ENCODE peak calls at places on chromosomes 6 and 20, in seven cellular contexts. One of them, this sample, is unnamed.

GRCh38 chr20:36238760-36239159 is 2.5 kb downstream of the AAR2 start:
- DNase-seq in epithelial cell of prostate: no peak
- DNase-seq in nucleus accumbens: no peak
- DNase-seq in activated CD8-positive, alpha-beta memory T cell treated with anti-CD3 and anti-CD28 coated beads, Interleukin-2, amount 10 ng/mL, durations not matched to agents 7 days and 5 days: no peak
- DNase-seq in uterus: no peak
- DNase-seq in fibroblast of lung: no peak
- DNase-seq in CD8-positive, alpha-beta T cell: no peak
- DNase-seq in this sample: no peak

GRCh38 chr20:43284481-43284880 is 94.8 kb upstream of the PTPRT start:
- DNase-seq in uterus: no peak
- DNase-seq in CD8-positive, alpha-beta T cell: no peak
- DNase-seq in fibroblast of lung: no peak
- DNase-seq in epithelial cell of prostate: no peak
- DNase-seq in activated CD8-positive, alpha-beta memory T cell treated with anti-CD3 and anti-CD28 coated beads, Interleukin-2, amount 10 ng/mL, durations not matched to agents 7 days and 5 days: no peak
- DNase-seq in nucleus accumbens: no peak
- DNase-seq in this sample: no peak

GRCh38 chr6:154882107-154882506 is 113.0 kb upstream of the TIAM2 start:
- DNase-seq in epithelial cell of prostate: peak
- DNase-seq in activated CD8-positive, alpha-beta memory T cell treated with anti-CD3 and anti-CD28 coated beads, Interleukin-2, amount 10 ng/mL, durations not matched to agents 7 days and 5 days: no peak
- DNase-seq in uterus: no peak
- DNase-seq in nucleus accumbens: no peak
- DNase-seq in CD8-positive, alpha-beta T cell: no peak
- DNase-seq in fibroblast of lung: no peak
- DNase-seq in this sample: peak

GRCh38 chr6:63572733-63573139 is 456 bp downstream of the LOC128125822 start:
- DNase-seq in epithelial cell of prostate: no peak
- DNase-seq in nucleus accumbens: no peak
- DNase-seq in activated CD8-positive, alpha-beta memory T cell treated with anti-CD3 and anti-CD28 coated beads, Interleukin-2, amount 10 ng/mL, durations not matched to agents 7 days and 5 days: no peak
- DNase-seq in CD8-positive, alpha-beta T cell: no peak
- DNase-seq in fibroblast of lung: no peak
- DNase-seq in uterus: no peak
- DNase-seq in this sample: no peak

GRCh38 chr6:46655803-46656202 is 3.0 kb downstream of the SLC25A27 start:
- DNase-seq in activated CD8-positive, alpha-beta memory T cell treated with anti-CD3 and anti-CD28 coated beads, Interleukin-2, amount 10 ng/mL, durations not matched to agents 7 days and 5 days: no peak
- DNase-seq in nucleus accumbens: no peak
- DNase-seq in CD8-positive, alpha-beta T cell: no peak
- DNase-seq in fibroblast of lung: no peak
- DNase-seq in epithelial cell of prostate: no peak
- DNase-seq in uterus: no peak
- DNase-seq in this sample: no peak

GRCh38 chr6:95819939-95820338 is 195.8 kb upstream of the FUT9 start:
- DNase-seq in CD8-positive, alpha-beta T cell: no peak
- DNase-seq in nucleus accumbens: no peak
- DNase-seq in fibroblast of lung: no peak
- DNase-seq in activated CD8-positive, alpha-beta memory T cell treated with anti-CD3 and anti-CD28 coated beads, Interleukin-2, amount 10 ng/mL, durations not matched to agents 7 days and 5 days: no peak
- DNase-seq in uterus: no peak
- DNase-seq in epithelial cell of prostate: no peak
- DNase-seq in this sample: no peak

GRCh38 chr6:44009425-44010321 is 117.6 kb downstream of the MRPL14 start:
- DNase-seq in CD8-positive, alpha-beta T cell: no peak
- DNase-seq in uterus: peak
- DNase-seq in activated CD8-positive, alpha-beta memory T cell treated with anti-CD3 and anti-CD28 coated beads, Interleukin-2, amount 10 ng/mL, durations not matched to agents 7 days and 5 days: no peak
- DNase-seq in nucleus accumbens: no peak
- DNase-seq in epithelial cell of prostate: no peak
- DNase-seq in fibroblast of lung: no peak
- DNase-seq in this sample: peak

GRCh38 chr6:41531016-41531415 is 15.2 kb upstream of the FOXP4 start:
- DNase-seq in fibroblast of lung: no peak
- DNase-seq in CD8-positive, alpha-beta T cell: no peak
- DNase-seq in epithelial cell of prostate: no peak
- DNase-seq in nucleus accumbens: no peak
- DNase-seq in uterus: no peak
- DNase-seq in activated CD8-positive, alpha-beta memory T cell treated with anti-CD3 and anti-CD28 coated beads, Interleukin-2, amount 10 ng/mL, durations not matched to agents 7 days and 5 days: no peak
- DNase-seq in this sample: no peak

GRCh38 chr6:86192123-86192522 is 549.4 kb upstream of the SYNCRIP start:
- DNase-seq in nucleus accumbens: no peak
- DNase-seq in CD8-positive, alpha-beta T cell: no peak
- DNase-seq in epithelial cell of prostate: peak
- DNase-seq in fibroblast of lung: peak
- DNase-seq in activated CD8-positive, alpha-beta memory T cell treated with anti-CD3 and anti-CD28 coated beads, Interleukin-2, amount 10 ng/mL, durations not matched to agents 7 days and 5 days: no peak
- DNase-seq in uterus: no peak
- DNase-seq in this sample: no peak

GRCh38 chr20:38454556-38455473 is 17.8 kb upstream of the RALGAPB start:
- DNase-seq in epithelial cell of prostate: no peak
- DNase-seq in nucleus accumbens: no peak
- DNase-seq in CD8-positive, alpha-beta T cell: no peak
- DNase-seq in fibroblast of lung: no peak
- DNase-seq in activated CD8-positive, alpha-beta memory T cell treated with anti-CD3 and anti-CD28 coated beads, Interleukin-2, amount 10 ng/mL, durations not matched to agents 7 days and 5 days: no peak
- DNase-seq in uterus: no peak
- DNase-seq in this sample: no peak

GRCh38 chr20:15487682-15488081 is 1085.6 kb downstream of the KIF16B start:
- DNase-seq in uterus: no peak
- DNase-seq in nucleus accumbens: no peak
- DNase-seq in epithelial cell of prostate: no peak
- DNase-seq in fibroblast of lung: no peak
- DNase-seq in CD8-positive, alpha-beta T cell: no peak
- DNase-seq in activated CD8-positive, alpha-beta memory T cell treated with anti-CD3 and anti-CD28 coated beads, Interleukin-2, amount 10 ng/mL, durations not matched to agents 7 days and 5 days: no peak
- DNase-seq in this sample: no peak

GRCh38 chr6:165204807-165205545 is 104.4 kb downstream of the C6orf118 start:
- DNase-seq in epithelial cell of prostate: no peak
- DNase-seq in CD8-positive, alpha-beta T cell: no peak
- DNase-seq in activated CD8-positive, alpha-beta memory T cell treated with anti-CD3 and anti-CD28 coated beads, Interleukin-2, amount 10 ng/mL, durations not matched to agents 7 days and 5 days: no peak
- DNase-seq in nucleus accumbens: no peak
- DNase-seq in uterus: no peak
- DNase-seq in fibroblast of lung: no peak
- DNase-seq in this sample: no peak

GRCh38 chr6:52317841-52318581 is 33.5 kb upstream of the MCM3 start:
- DNase-seq in uterus: no peak
- DNase-seq in nucleus accumbens: no peak
- DNase-seq in activated CD8-positive, alpha-beta memory T cell treated with anti-CD3 and anti-CD28 coated beads, Interleukin-2, amount 10 ng/mL, durations not matched to agents 7 days and 5 days: no peak
- DNase-seq in fibroblast of lung: peak
- DNase-seq in CD8-positive, alpha-beta T cell: no peak
- DNase-seq in epithelial cell of prostate: no peak
- DNase-seq in this sample: peak

GRCh38 chr20:62710886-62711702 is 2.5 kb downstream of the NTSR1 start:
- DNase-seq in nucleus accumbens: no peak
- DNase-seq in uterus: no peak
- DNase-seq in CD8-positive, alpha-beta T cell: peak
- DNase-seq in fibroblast of lung: no peak
- DNase-seq in activated CD8-positive, alpha-beta memory T cell treated with anti-CD3 and anti-CD28 coated beads, Interleukin-2, amount 10 ng/mL, durations not matched to agents 7 days and 5 days: no peak
- DNase-seq in epithelial cell of prostate: no peak
- DNase-seq in this sample: no peak

GRCh38 chr6:90425161-90425641 is 128.6 kb upstream of the BACH2 start:
- DNase-seq in nucleus accumbens: no peak
- DNase-seq in epithelial cell of prostate: no peak
- DNase-seq in fibroblast of lung: no peak
- DNase-seq in CD8-positive, alpha-beta T cell: no peak
- DNase-seq in uterus: no peak
- DNase-seq in activated CD8-positive, alpha-beta memory T cell treated with anti-CD3 and anti-CD28 coated beads, Interleukin-2, amount 10 ng/mL, durations not matched to agents 7 days and 5 days: peak
- DNase-seq in this sample: no peak

GRCh38 chr20:20768202-20768815 is 55.9 kb upstream of the RALGAPA2 start:
- DNase-seq in CD8-positive, alpha-beta T cell: no peak
- DNase-seq in fibroblast of lung: no peak
- DNase-seq in nucleus accumbens: no peak
- DNase-seq in epithelial cell of prostate: no peak
- DNase-seq in activated CD8-positive, alpha-beta memory T cell treated with anti-CD3 and anti-CD28 coated beads, Interleukin-2, amount 10 ng/mL, durations not matched to agents 7 days and 5 days: no peak
- DNase-seq in uterus: no peak
- DNase-seq in this sample: no peak

GRCh38 chr20:38776363-38776762 is 28.1 kb downstream of the ACTR5 start:
- DNase-seq in uterus: no peak
- DNase-seq in epithelial cell of prostate: no peak
- DNase-seq in nucleus accumbens: no peak
- DNase-seq in fibroblast of lung: no peak
- DNase-seq in CD8-positive, alpha-beta T cell: no peak
- DNase-seq in activated CD8-positive, alpha-beta memory T cell treated with anti-CD3 and anti-CD28 coated beads, Interleukin-2, amount 10 ng/mL, durations not matched to agents 7 days and 5 days: no peak
- DNase-seq in this sample: no peak

GRCh38 chr6:125957845-125958244 is 1.3 kb downstream of the HINT3 start:
- DNase-seq in fibroblast of lung: peak
- DNase-seq in CD8-positive, alpha-beta T cell: no peak
- DNase-seq in activated CD8-positive, alpha-beta memory T cell treated with anti-CD3 and anti-CD28 coated beads, Interleukin-2, amount 10 ng/mL, durations not matched to agents 7 days and 5 days: no peak
- DNase-seq in uterus: no peak
- DNase-seq in nucleus accumbens: peak
- DNase-seq in epithelial cell of prostate: no peak
- DNase-seq in this sample: peak

GRCh38 chr6:34657037-34657306 is 39.6 kb downstream of the ILRUN start:
- DNase-seq in CD8-positive, alpha-beta T cell: no peak
- DNase-seq in nucleus accumbens: no peak
- DNase-seq in uterus: no peak
- DNase-seq in epithelial cell of prostate: no peak
- DNase-seq in activated CD8-positive, alpha-beta memory T cell treated with anti-CD3 and anti-CD28 coated beads, Interleukin-2, amount 10 ng/mL, durations not matched to agents 7 days and 5 days: no peak
- DNase-seq in fibroblast of lung: no peak
- DNase-seq in this sample: no peak

GRCh38 chr6:169145991-169146501 is 107.6 kb downstream of the THBS2 start:
- DNase-seq in CD8-positive, alpha-beta T cell: no peak
- DNase-seq in nucleus accumbens: no peak
- DNase-seq in uterus: no peak
- DNase-seq in activated CD8-positive, alpha-beta memory T cell treated with anti-CD3 and anti-CD28 coated beads, Interleukin-2, amount 10 ng/mL, durations not matched to agents 7 days and 5 days: peak
- DNase-seq in epithelial cell of prostate: no peak
- DNase-seq in fibroblast of lung: peak
- DNase-seq in this sample: no peak

GRCh38 chr6:87430499-87430898 is 22.7 kb downstream of the CFAP206 start:
- DNase-seq in uterus: no peak
- DNase-seq in activated CD8-positive, alpha-beta memory T cell treated with anti-CD3 and anti-CD28 coated beads, Interleukin-2, amount 10 ng/mL, durations not matched to agents 7 days and 5 days: no peak
- DNase-seq in fibroblast of lung: no peak
- DNase-seq in nucleus accumbens: no peak
- DNase-seq in epithelial cell of prostate: no peak
- DNase-seq in CD8-positive, alpha-beta T cell: no peak
- DNase-seq in this sample: no peak

GRCh38 chr6:167146977-167147376 is 10.8 kb downstream of the GPR31 start:
- DNase-seq in nucleus accumbens: no peak
- DNase-seq in CD8-positive, alpha-beta T cell: no peak
- DNase-seq in activated CD8-positive, alpha-beta memory T cell treated with anti-CD3 and anti-CD28 coated beads, Interleukin-2, amount 10 ng/mL, durations not matched to agents 7 days and 5 days: no peak
- DNase-seq in fibroblast of lung: no peak
- DNase-seq in epithelial cell of prostate: no peak
- DNase-seq in uterus: no peak
- DNase-seq in this sample: peak

GRCh38 chr6:90285611-90286381 is 10.8 kb downstream of the BACH2 start:
- DNase-seq in CD8-positive, alpha-beta T cell: no peak
- DNase-seq in activated CD8-positive, alpha-beta memory T cell treated with anti-CD3 and anti-CD28 coated beads, Interleukin-2, amount 10 ng/mL, durations not matched to agents 7 days and 5 days: peak
- DNase-seq in fibroblast of lung: peak
- DNase-seq in nucleus accumbens: peak
- DNase-seq in epithelial cell of prostate: peak
- DNase-seq in uterus: peak
- DNase-seq in this sample: peak

GRCh38 chr6:48080227-48081009 is 30.6 kb downstream of the PTCHD4 start:
- DNase-seq in uterus: no peak
- DNase-seq in epithelial cell of prostate: peak
- DNase-seq in CD8-positive, alpha-beta T cell: no peak
- DNase-seq in activated CD8-positive, alpha-beta memory T cell treated with anti-CD3 and anti-CD28 coated beads, Interleukin-2, amount 10 ng/mL, durations not matched to agents 7 days and 5 days: no peak
- DNase-seq in fibroblast of lung: peak
- DNase-seq in nucleus accumbens: no peak
- DNase-seq in this sample: no peak

GRCh38 chr6:25179051-25179778 is 100.0 kb upstream of the CARMIL1 start:
- DNase-seq in nucleus accumbens: no peak
- DNase-seq in activated CD8-positive, alpha-beta memory T cell treated with anti-CD3 and anti-CD28 coated beads, Interleukin-2, amount 10 ng/mL, durations not matched to agents 7 days and 5 days: no peak
- DNase-seq in CD8-positive, alpha-beta T cell: no peak
- DNase-seq in epithelial cell of prostate: no peak
- DNase-seq in fibroblast of lung: peak
- DNase-seq in uterus: no peak
- DNase-seq in this sample: no peak

GRCh38 chr6:41673704-41674000 is 35.4 kb downstream of the MDFI start:
- DNase-seq in nucleus accumbens: no peak
- DNase-seq in activated CD8-positive, alpha-beta memory T cell treated with anti-CD3 and anti-CD28 coated beads, Interleukin-2, amount 10 ng/mL, durations not matched to agents 7 days and 5 days: no peak
- DNase-seq in fibroblast of lung: no peak
- DNase-seq in CD8-positive, alpha-beta T cell: no peak
- DNase-seq in epithelial cell of prostate: no peak
- DNase-seq in uterus: no peak
- DNase-seq in this sample: no peak

GRCh38 chr6:122130026-122130348 is 269.5 kb upstream of the HSF2 start:
- DNase-seq in nucleus accumbens: no peak
- DNase-seq in activated CD8-positive, alpha-beta memory T cell treated with anti-CD3 and anti-CD28 coated beads, Interleukin-2, amount 10 ng/mL, durations not matched to agents 7 days and 5 days: no peak
- DNase-seq in epithelial cell of prostate: no peak
- DNase-seq in CD8-positive, alpha-beta T cell: no peak
- DNase-seq in fibroblast of lung: no peak
- DNase-seq in uterus: no peak
- DNase-seq in this sample: no peak

GRCh38 chr6:135180458-135181332 is at the start of gene MYB:
- DNase-seq in CD8-positive, alpha-beta T cell: peak
- DNase-seq in activated CD8-positive, alpha-beta memory T cell treated with anti-CD3 and anti-CD28 coated beads, Interleukin-2, amount 10 ng/mL, durations not matched to agents 7 days and 5 days: peak
- DNase-seq in nucleus accumbens: peak
- DNase-seq in epithelial cell of prostate: no peak
- DNase-seq in fibroblast of lung: peak
- DNase-seq in uterus: peak
- DNase-seq in this sample: peak

GRCh38 chr6:87575423-87575822 is 14.4 kb downstream of the RARS2 start:
- DNase-seq in fibroblast of lung: no peak
- DNase-seq in activated CD8-positive, alpha-beta memory T cell treated with anti-CD3 and anti-CD28 coated beads, Interleukin-2, amount 10 ng/mL, durations not matched to agents 7 days and 5 days: no peak
- DNase-seq in CD8-positive, alpha-beta T cell: no peak
- DNase-seq in nucleus accumbens: no peak
- DNase-seq in epithelial cell of prostate: no peak
- DNase-seq in uterus: no peak
- DNase-seq in this sample: no peak

GRCh38 chr6:11491998-11492397 is 45.6 kb upstream of the TMEM170B start:
- DNase-seq in uterus: no peak
- DNase-seq in nucleus accumbens: no peak
- DNase-seq in activated CD8-positive, alpha-beta memory T cell treated with anti-CD3 and anti-CD28 coated beads, Interleukin-2, amount 10 ng/mL, durations not matched to agents 7 days and 5 days: no peak
- DNase-seq in CD8-positive, alpha-beta T cell: no peak
- DNase-seq in fibroblast of lung: no peak
- DNase-seq in epithelial cell of prostate: no peak
- DNase-seq in this sample: no peak

GRCh38 chr20:59822291-59823029 is 111.0 kb downstream of the SYCP2 start:
- DNase-seq in activated CD8-positive, alpha-beta memory T cell treated with anti-CD3 and anti-CD28 coated beads, Interleukin-2, amount 10 ng/mL, durations not matched to agents 7 days and 5 days: peak
- DNase-seq in epithelial cell of prostate: no peak
- DNase-seq in fibroblast of lung: no peak
- DNase-seq in CD8-positive, alpha-beta T cell: no peak
- DNase-seq in uterus: no peak
- DNase-seq in nucleus accumbens: no peak
- DNase-seq in this sample: no peak

GRCh38 chr6:158073776-158074175 is 92.1 kb downstream of the SYNJ2 start:
- DNase-seq in activated CD8-positive, alpha-beta memory T cell treated with anti-CD3 and anti-CD28 coated beads, Interleukin-2, amount 10 ng/mL, durations not matched to agents 7 days and 5 days: no peak
- DNase-seq in fibroblast of lung: peak
- DNase-seq in nucleus accumbens: no peak
- DNase-seq in epithelial cell of prostate: no peak
- DNase-seq in uterus: peak
- DNase-seq in CD8-positive, alpha-beta T cell: no peak
- DNase-seq in this sample: no peak

GRCh38 chr6:147744012-147744411 is 235.5 kb downstream of the SAMD5 start:
- DNase-seq in activated CD8-positive, alpha-beta memory T cell treated with anti-CD3 and anti-CD28 coated beads, Interleukin-2, amount 10 ng/mL, durations not matched to agents 7 days and 5 days: no peak
- DNase-seq in uterus: no peak
- DNase-seq in fibroblast of lung: no peak
- DNase-seq in CD8-positive, alpha-beta T cell: no peak
- DNase-seq in nucleus accumbens: no peak
- DNase-seq in epithelial cell of prostate: no peak
- DNase-seq in this sample: no peak

GRCh38 chr20:63461364-63461763 is 11.1 kb downstream of the KCNQ2 start:
- DNase-seq in uterus: no peak
- DNase-seq in CD8-positive, alpha-beta T cell: no peak
- DNase-seq in fibroblast of lung: no peak
- DNase-seq in nucleus accumbens: no peak
- DNase-seq in activated CD8-positive, alpha-beta memory T cell treated with anti-CD3 and anti-CD28 coated beads, Interleukin-2, amount 10 ng/mL, durations not matched to agents 7 days and 5 days: no peak
- DNase-seq in epithelial cell of prostate: no peak
- DNase-seq in this sample: peak

GRCh38 chr6:149031545-149032317 is 284.9 kb downstream of the UST start:
- DNase-seq in fibroblast of lung: peak
- DNase-seq in CD8-positive, alpha-beta T cell: no peak
- DNase-seq in epithelial cell of prostate: no peak
- DNase-seq in nucleus accumbens: no peak
- DNase-seq in activated CD8-positive, alpha-beta memory T cell treated with anti-CD3 and anti-CD28 coated beads, Interleukin-2, amount 10 ng/mL, durations not matched to agents 7 days and 5 days: peak
- DNase-seq in uterus: peak
- DNase-seq in this sample: peak

GRCh38 chr20:46268662-46269061 is 39.6 kb downstream of the CDH22 start:
- DNase-seq in uterus: no peak
- DNase-seq in activated CD8-positive, alpha-beta memory T cell treated with anti-CD3 and anti-CD28 coated beads, Interleukin-2, amount 10 ng/mL, durations not matched to agents 7 days and 5 days: no peak
- DNase-seq in nucleus accumbens: no peak
- DNase-seq in CD8-positive, alpha-beta T cell: no peak
- DNase-seq in fibroblast of lung: no peak
- DNase-seq in epithelial cell of prostate: no peak
- DNase-seq in this sample: no peak

GRCh38 chr6:41071501-41071922 is 644 bp downstream of the OARD1 start:
- DNase-seq in nucleus accumbens: no peak
- DNase-seq in fibroblast of lung: no peak
- DNase-seq in epithelial cell of prostate: no peak
- DNase-seq in CD8-positive, alpha-beta T cell: no peak
- DNase-seq in uterus: no peak
- DNase-seq in activated CD8-positive, alpha-beta memory T cell treated with anti-CD3 and anti-CD28 coated beads, Interleukin-2, amount 10 ng/mL, durations not matched to agents 7 days and 5 days: no peak
- DNase-seq in this sample: no peak